ENCODE peak calls at places on chromosomes 16 and 17, in ten cellular contexts. K is lower leg skin; R is heart right ventricle; Q is WTC11; X is AG09309; F is progenitor cell of endocrine pancreas; M is upper lobe of right lung; N is NB4; O is endothelial cell; V is CD4-positive, alpha-beta T cell. S is an unnamed sample.

GRCh38 chr17:164536-165235 is 16.8 kb downstream of the DOC2B start:
- DNase-seq in M (peak), O (peak), K (no peak), N (peak), X (peak), V (no peak), R (peak), Q (peak), F (no peak), S (peak)

GRCh38 chr17:13776027-13776551 is 174.4 kb upstream of the HS3ST3A1 start:
- DNase-seq in X (no peak), M (no peak), R (peak), Q (no peak), F (no peak), O (no peak), V (no peak), K (no peak), N (no peak), S (no peak)

GRCh38 chr16:55567382-55567781 is 898 bp downstream of the CAPNS2 start:
- DNase-seq in X (peak), R (no peak), M (no peak), Q (no peak), F (no peak), O (no peak), K (no peak), V (no peak), N (peak), S (no peak)

GRCh38 chr17:49315974-49316570 is 46.0 kb downstream of the ZNF652 start:
- DNase-seq in M (no peak), K (no peak), V (no peak), R (no peak), Q (no peak), O (no peak), F (no peak), N (peak), X (no peak), S (no peak)

GRCh38 chr16:88920618-88921602 is 54.5 kb upstream of the PABPN1L start:
- DNase-seq in R (peak), Q (no peak), F (no peak), N (peak), M (no peak), V (no peak), X (peak), K (no peak), O (peak), S (peak)

GRCh38 chr16:23060458-23061320 is 88.6 kb downstream of the USP31 start:
- DNase-seq in Q (peak), N (peak), V (peak), R (peak), O (peak), F (peak), K (peak), X (no peak), M (no peak), S (peak)

GRCh38 chr17:50657627-50658026 is 22.9 kb downstream of the ABCC3 start:
- DNase-seq in F (no peak), R (no peak), O (no peak), K (no peak), N (no peak), X (no peak), M (no peak), V (no peak), Q (no peak), S (no peak)

GRCh38 chr17:50768348-50768761 is 1.0 kb upstream of the ANKRD40CL start:
- DNase-seq in N (no peak), R (no peak), O (no peak), K (peak), M (peak), Q (no peak), V (no peak), X (no peak), F (no peak), S (no peak)

GRCh38 chr16:11093578-11094074 is 149.3 kb downstream of the CLEC16A start:
- DNase-seq in K (no peak), V (no peak), R (no peak), M (peak), F (no peak), N (no peak), O (no peak), X (no peak), Q (no peak), S (no peak)

GRCh38 chr17:80116923-80117380 is 15.6 kb downstream of the GAA start:
- DNase-seq in F (no peak), N (no peak), X (no peak), M (no peak), Q (no peak), V (no peak), O (no peak), K (no peak), R (no peak), S (no peak)

GRCh38 chr17:31378638-31379037 is 12.8 kb upstream of the RAB11FIP4 start:
- DNase-seq in N (no peak), V (no peak), M (no peak), K (peak), X (no peak), F (no peak), O (no peak), R (no peak), Q (no peak), S (no peak)
- TF ChIP-seq CTCF in N (no peak), V (no peak), M (no peak), K (no peak), X (no peak), F (peak), O (no peak), R (no peak), Q (no peak), S (no peak)

GRCh38 chr17:61313515-61314326 is 85.9 kb upstream of the TBX2 start:
- DNase-seq in K (no peak), V (no peak), M (no peak), X (no peak), N (no peak), O (no peak), F (no peak), Q (no peak), R (peak), S (no peak)

GRCh38 chr17:61317779-61318178 is 81.9 kb upstream of the TBX2 start:
- DNase-seq in F (no peak), X (no peak), Q (peak), K (no peak), N (no peak), M (no peak), R (no peak), O (no peak), V (no peak), S (no peak)

GRCh38 chr17:61312406-61313295 is 87.0 kb upstream of the TBX2 start:
- DNase-seq in X (no peak), Q (no peak), O (no peak), M (no peak), N (no peak), V (no peak), F (no peak), K (no peak), R (no peak), S (no peak)

GRCh38 chr17:61316633-61317032 is 83.0 kb upstream of the TBX2 start:
- DNase-seq in K (no peak), M (no peak), X (no peak), V (no peak), F (no peak), N (no peak), Q (no peak), O (no peak), R (no peak), S (no peak)

GRCh38 chr17:61314368-61315078 is 85.1 kb upstream of the TBX2 start:
- DNase-seq in K (no peak), F (no peak), R (peak), M (no peak), Q (no peak), N (no peak), O (no peak), X (no peak), V (no peak), S (no peak)
- TF ChIP-seq CTCF in K (no peak), F (no peak), R (no peak), M (no peak), Q (no peak), N (no peak), O (no peak), X (peak), V (no peak), S (no peak)

DNA sequence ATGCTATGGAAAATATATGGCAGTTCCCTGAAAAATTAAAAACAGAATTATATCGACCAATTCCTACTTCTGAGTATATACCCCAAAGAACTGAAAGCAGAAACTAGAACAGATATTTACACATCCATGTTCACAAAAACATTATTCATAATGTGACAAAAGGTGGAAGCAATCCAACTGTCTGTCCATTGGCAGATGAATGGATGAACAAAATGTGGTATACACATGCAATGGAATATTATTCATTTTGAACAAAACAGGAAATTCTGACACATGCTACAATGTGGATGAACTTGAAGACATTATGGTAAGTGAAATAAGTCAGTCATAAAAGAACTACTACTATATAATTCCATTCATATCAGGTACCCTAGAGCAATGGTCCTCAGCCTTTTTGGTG is 263.5 kb upstream of the AXIN2 start:
- DNase-seq in Q (no peak), K (no peak), O (no peak), M (no peak), F (no peak), V (no peak), R (no peak), N (no peak), X (no peak), S (no peak)
- TF ChIP-seq CTCF in Q (no peak), K (no peak), O (no peak), M (no peak), F (no peak), V (no peak), R (no peak), N (no peak), X (no peak), S (no peak)

GRCh38 chr17:4318596-4318995 is 47.9 kb downstream of the UBE2G1 start:
- DNase-seq in X (no peak), M (no peak), O (no peak), V (no peak), Q (no peak), K (no peak), R (no peak), N (no peak), F (no peak), S (no peak)

GRCh38 chr17:4317648-4318047 is 48.8 kb downstream of the UBE2G1 start:
- DNase-seq in V (no peak), F (no peak), Q (no peak), K (no peak), X (no peak), R (no peak), O (no peak), M (no peak), N (no peak), S (no peak)

GRCh38 chr17:4318186-4318585 is 48.3 kb downstream of the UBE2G1 start:
- DNase-seq in V (no peak), N (no peak), K (no peak), R (no peak), F (no peak), M (no peak), Q (no peak), X (no peak), O (no peak), S (no peak)

GRCh38 chr17:4316648-4317047 is 49.8 kb downstream of the UBE2G1 start:
- DNase-seq in Q (no peak), R (no peak), N (no peak), O (no peak), F (no peak), V (no peak), M (no peak), X (no peak), K (no peak), S (no peak)

DNA sequence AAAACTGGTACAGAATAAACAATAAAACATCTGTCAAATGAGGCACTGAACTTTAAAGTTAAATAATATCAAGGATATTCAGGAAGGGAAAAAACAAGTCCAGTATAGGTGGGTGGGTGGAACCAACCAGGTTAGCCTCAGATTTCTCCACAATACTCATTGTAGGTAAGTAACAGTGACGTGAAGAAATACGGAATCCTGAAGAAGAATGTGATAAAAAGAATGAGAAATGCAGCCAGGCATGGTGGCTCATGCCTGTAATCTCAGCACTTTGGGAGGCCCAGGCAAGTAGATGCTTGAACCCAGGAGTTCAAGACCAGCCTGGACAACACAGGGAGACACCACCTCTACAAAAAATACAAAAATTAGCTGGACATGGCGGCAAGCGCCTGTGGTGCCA is 47.3 kb downstream of the UBE2G1 start:
- DNase-seq in F (no peak), N (no peak), R (no peak), M (no peak), Q (no peak), K (no peak), V (no peak), O (no peak), X (no peak), S (no peak)
- TF ChIP-seq CTCF in F (no peak), N (no peak), R (no peak), M (no peak), Q (no peak), K (no peak), V (no peak), O (no peak), X (no peak), S (no peak)

DNA sequence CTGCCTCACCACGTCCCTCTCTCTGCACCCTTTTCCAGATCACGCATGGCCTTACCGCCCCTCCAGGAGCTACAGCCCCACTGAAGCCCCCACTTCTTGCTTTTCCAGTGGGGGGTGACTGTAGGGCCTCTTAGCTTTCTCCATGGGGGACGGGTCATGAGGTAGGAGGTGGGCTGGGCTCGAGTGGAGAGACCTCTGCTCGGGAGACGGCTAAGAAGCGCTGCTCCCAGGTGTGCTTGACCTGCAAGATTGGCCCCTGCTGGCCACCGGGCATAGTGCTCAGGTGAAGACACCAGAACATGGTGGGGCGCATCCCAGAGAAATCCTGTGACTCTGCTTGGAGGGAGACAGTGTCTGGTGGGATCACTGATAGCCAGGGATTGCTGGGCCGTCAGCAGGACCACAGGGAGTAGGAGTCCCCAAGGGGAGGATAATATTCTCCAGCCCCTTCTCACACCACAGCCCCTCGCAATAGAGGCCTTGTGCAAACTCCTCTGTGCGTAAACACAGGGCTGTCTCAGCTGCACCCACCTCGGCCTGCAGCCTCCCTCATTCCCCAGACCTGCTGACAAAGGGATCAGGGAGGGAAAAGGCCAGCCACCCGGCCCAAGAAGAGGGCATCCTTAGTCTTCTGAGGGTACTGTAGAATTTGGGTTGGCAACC is 8.9 kb upstream of the GALK1 start:
- DNase-seq in Q (peak), F (no peak), O (no peak), V (no peak), N (no peak), X (no peak), M (peak), R (no peak), K (peak), S (no peak)
- TF ChIP-seq CTCF in Q (no peak), F (peak), O (no peak), V (no peak), N (no peak), X (no peak), M (no peak), R (no peak), K (no peak), S (no peak)